ENCODE peak calls at places on chromosome 2, in ten cellular contexts. One of them, this sample, is unnamed.

GRCh38 chr2:196925445-196925767 is 1.1 kb downstream of the PGAP1 start:
- DNase-seq in endothelial cell: no peak
- DNase-seq in WERI-Rb-1: no peak
- DNase-seq in astrocyte of the cerebellum: no peak
- DNase-seq in AG04450: no peak
- DNase-seq in MCF 10A: no peak
- DNase-seq in HCT116: no peak
- DNase-seq in GM10248: no peak
- DNase-seq in colonic mucosa: no peak
- DNase-seq in GM20000: no peak
- DNase-seq in this sample: no peak

GRCh38 chr2:206218792-206219509 is 55.5 kb upstream of the ZDBF2 start:
- DNase-seq in HCT116: no peak
- DNase-seq in GM20000: no peak
- DNase-seq in endothelial cell: no peak
- DNase-seq in AG04450: no peak
- DNase-seq in GM10248: no peak
- DNase-seq in astrocyte of the cerebellum: no peak
- DNase-seq in MCF 10A: no peak
- DNase-seq in colonic mucosa: no peak
- DNase-seq in WERI-Rb-1: no peak
- DNase-seq in this sample: no peak

GRCh38 chr2:219417374-219417773 is 803 bp upstream of the DES start:
- DNase-seq in MCF 10A: no peak
- DNase-seq in colonic mucosa: no peak
- DNase-seq in WERI-Rb-1: no peak
- DNase-seq in astrocyte of the cerebellum: no peak
- DNase-seq in HCT116: no peak
- DNase-seq in AG04450: no peak
- DNase-seq in GM10248: no peak
- DNase-seq in GM20000: no peak
- DNase-seq in endothelial cell: no peak
- DNase-seq in this sample: no peak

GRCh38 chr2:56184500-56184996 is 758 bp downstream of the CCDC85A start:
- DNase-seq in colonic mucosa: peak
- DNase-seq in endothelial cell: peak
- DNase-seq in MCF 10A: peak
- DNase-seq in AG04450: no peak
- DNase-seq in WERI-Rb-1: peak
- DNase-seq in HCT116: no peak
- DNase-seq in GM10248: no peak
- DNase-seq in astrocyte of the cerebellum: no peak
- DNase-seq in GM20000: no peak
- DNase-seq in this sample: peak

GRCh38 chr2:1603059-1603458 is 141.3 kb downstream of the PXDN start:
- DNase-seq in colonic mucosa: no peak
- DNase-seq in MCF 10A: no peak
- DNase-seq in GM20000: no peak
- DNase-seq in GM10248: no peak
- DNase-seq in astrocyte of the cerebellum: no peak
- DNase-seq in endothelial cell: no peak
- DNase-seq in AG04450: no peak
- DNase-seq in WERI-Rb-1: no peak
- DNase-seq in HCT116: no peak
- DNase-seq in this sample: no peak

GRCh38 chr2:126244937-126245336 is 411.0 kb upstream of the GYPC start:
- DNase-seq in WERI-Rb-1: peak
- DNase-seq in HCT116: no peak
- DNase-seq in colonic mucosa: peak
- DNase-seq in GM20000: peak
- DNase-seq in AG04450: no peak
- DNase-seq in MCF 10A: peak
- DNase-seq in astrocyte of the cerebellum: no peak
- DNase-seq in GM10248: peak
- DNase-seq in endothelial cell: peak
- DNase-seq in this sample: peak

GRCh38 chr2:96541753-96542152 is 5.2 kb downstream of the ARID5A start:
- DNase-seq in GM20000: no peak
- DNase-seq in HCT116: no peak
- DNase-seq in astrocyte of the cerebellum: no peak
- DNase-seq in endothelial cell: no peak
- DNase-seq in WERI-Rb-1: no peak
- DNase-seq in GM10248: no peak
- DNase-seq in MCF 10A: no peak
- DNase-seq in colonic mucosa: no peak
- DNase-seq in AG04450: no peak
- DNase-seq in this sample: no peak

GRCh38 chr2:234279646-234280045 is 217.2 kb downstream of the ARL4C start:
- DNase-seq in MCF 10A: no peak
- DNase-seq in colonic mucosa: no peak
- DNase-seq in AG04450: no peak
- DNase-seq in astrocyte of the cerebellum: no peak
- DNase-seq in endothelial cell: no peak
- DNase-seq in GM20000: no peak
- DNase-seq in GM10248: no peak
- DNase-seq in HCT116: no peak
- DNase-seq in WERI-Rb-1: no peak
- DNase-seq in this sample: no peak

GRCh38 chr2:69082430-69082997 is 69.5 kb downstream of the ANTXR1 start:
- DNase-seq in endothelial cell: no peak
- DNase-seq in astrocyte of the cerebellum: peak
- DNase-seq in WERI-Rb-1: no peak
- DNase-seq in colonic mucosa: peak
- DNase-seq in HCT116: no peak
- DNase-seq in AG04450: peak
- DNase-seq in GM20000: no peak
- DNase-seq in MCF 10A: peak
- DNase-seq in GM10248: no peak
- DNase-seq in this sample: no peak

DNA sequence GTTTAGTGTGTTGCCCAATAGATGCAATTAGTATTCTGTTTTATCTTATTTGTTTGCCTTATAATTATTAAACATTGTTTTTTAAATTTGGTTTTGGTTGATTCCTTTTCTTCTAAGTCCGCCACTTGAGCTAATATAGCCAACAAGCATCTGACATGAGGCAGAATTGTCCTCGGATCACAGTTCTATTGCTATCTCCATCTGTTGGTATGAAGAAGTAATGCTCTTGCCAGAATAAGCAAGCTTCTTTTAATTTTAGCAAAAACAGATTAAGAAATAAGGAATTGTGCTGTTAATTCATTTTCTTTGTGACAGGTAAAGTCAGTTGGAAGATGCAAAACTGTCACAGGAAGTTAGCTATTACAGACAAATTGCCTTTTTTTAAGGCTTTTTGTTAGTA is 54.3 kb downstream of the R3HDM1 start:
- DNase-seq in GM10248: no peak
- DNase-seq in MCF 10A: no peak
- DNase-seq in colonic mucosa: no peak
- DNase-seq in AG04450: no peak
- DNase-seq in WERI-Rb-1: no peak
- DNase-seq in GM20000: no peak
- DNase-seq in HCT116: no peak
- DNase-seq in astrocyte of the cerebellum: no peak
- DNase-seq in endothelial cell: no peak
- DNase-seq in this sample: no peak
- TF ChIP-seq CTCF in GM10248: no peak
- TF ChIP-seq CTCF in MCF 10A: peak
- TF ChIP-seq CTCF in colonic mucosa: no peak
- TF ChIP-seq CTCF in AG04450: peak
- TF ChIP-seq CTCF in WERI-Rb-1: no peak
- TF ChIP-seq CTCF in GM20000: no peak
- TF ChIP-seq CTCF in HCT116: peak
- TF ChIP-seq CTCF in astrocyte of the cerebellum: peak
- TF ChIP-seq CTCF in endothelial cell: peak
- TF ChIP-seq CTCF in this sample: no peak

DNA sequence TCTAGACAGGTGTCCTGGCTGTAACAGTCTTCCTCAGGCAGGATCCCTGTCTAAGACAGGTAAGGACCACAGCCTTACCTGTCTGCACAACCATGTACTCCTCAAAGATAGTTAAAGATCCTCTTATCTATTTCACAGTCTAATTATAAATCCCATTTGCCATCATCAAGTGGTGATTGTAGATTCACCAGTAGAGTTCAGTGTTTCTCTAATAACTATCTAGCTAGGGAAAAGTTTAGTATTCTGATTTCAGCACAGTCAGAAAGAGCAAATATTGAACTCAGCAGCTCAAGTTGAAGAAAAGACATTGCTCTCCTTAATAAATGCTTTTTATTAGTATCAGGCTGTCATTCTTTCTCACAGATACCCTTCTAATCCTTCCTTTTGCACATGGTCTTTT is 1305.5 kb upstream of the NXPH2 start:
- DNase-seq in MCF 10A: no peak
- DNase-seq in endothelial cell: no peak
- DNase-seq in WERI-Rb-1: no peak
- DNase-seq in GM10248: no peak
- DNase-seq in AG04450: no peak
- DNase-seq in colonic mucosa: no peak
- DNase-seq in HCT116: no peak
- DNase-seq in astrocyte of the cerebellum: peak
- DNase-seq in GM20000: no peak
- DNase-seq in this sample: no peak
- TF ChIP-seq CTCF in MCF 10A: no peak
- TF ChIP-seq CTCF in endothelial cell: no peak
- TF ChIP-seq CTCF in WERI-Rb-1: no peak
- TF ChIP-seq CTCF in GM10248: no peak
- TF ChIP-seq CTCF in AG04450: no peak
- TF ChIP-seq CTCF in colonic mucosa: no peak
- TF ChIP-seq CTCF in HCT116: no peak
- TF ChIP-seq CTCF in astrocyte of the cerebellum: peak
- TF ChIP-seq CTCF in GM20000: no peak
- TF ChIP-seq CTCF in this sample: no peak

GRCh38 chr2:231803739-231804138 is 17.5 kb downstream of the COPS7B start:
- DNase-seq in GM20000: no peak
- DNase-seq in endothelial cell: no peak
- DNase-seq in MCF 10A: no peak
- DNase-seq in astrocyte of the cerebellum: no peak
- DNase-seq in GM10248: no peak
- DNase-seq in colonic mucosa: no peak
- DNase-seq in AG04450: no peak
- DNase-seq in HCT116: no peak
- DNase-seq in WERI-Rb-1: no peak
- DNase-seq in this sample: no peak
- TF ChIP-seq CTCF in GM20000: no peak
- TF ChIP-seq CTCF in endothelial cell: no peak
- TF ChIP-seq CTCF in MCF 10A: no peak
- TF ChIP-seq CTCF in astrocyte of the cerebellum: no peak
- TF ChIP-seq CTCF in GM10248: no peak
- TF ChIP-seq CTCF in colonic mucosa: no peak
- TF ChIP-seq CTCF in AG04450: no peak
- TF ChIP-seq CTCF in HCT116: no peak
- TF ChIP-seq CTCF in WERI-Rb-1: no peak
- TF ChIP-seq CTCF in this sample: no peak

DNA sequence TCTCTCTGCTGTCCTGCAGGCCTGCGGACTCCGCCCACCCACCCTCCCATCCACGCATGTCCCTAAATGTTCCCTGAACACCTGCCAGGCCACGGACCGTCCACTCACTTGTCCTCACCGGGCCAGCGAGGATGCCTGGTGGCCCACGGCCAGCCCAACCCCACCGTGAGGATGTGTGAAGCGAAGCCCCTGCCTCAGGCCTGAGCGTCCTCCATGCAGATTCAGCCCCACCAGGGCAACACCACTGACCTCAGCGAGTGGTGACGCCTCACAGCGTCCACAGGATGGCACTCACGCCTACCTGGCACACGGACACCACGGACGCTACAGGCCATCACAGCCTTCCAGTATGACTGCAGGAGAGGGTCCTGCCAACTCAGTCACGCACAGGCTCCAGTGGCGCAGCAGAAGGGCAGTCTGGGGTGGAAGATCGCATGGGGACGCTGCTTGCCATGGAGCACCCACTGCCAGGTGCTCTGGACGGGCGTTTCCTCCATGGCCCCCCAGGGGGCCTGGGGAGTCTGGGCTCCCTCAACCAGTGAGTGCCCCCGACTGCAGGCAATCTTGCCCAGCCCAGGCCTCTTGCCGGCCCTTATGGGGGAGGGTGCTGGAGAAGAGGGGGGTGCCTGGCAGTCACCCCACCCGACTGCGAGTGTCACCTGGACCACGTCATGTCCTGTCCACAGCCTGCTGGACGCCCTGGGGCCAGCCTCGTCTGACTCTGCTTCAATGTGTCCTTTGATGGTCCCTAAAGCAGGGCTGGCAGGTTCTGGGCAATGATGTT is 25.4 kb downstream of the HDAC4 start:
- DNase-seq in WERI-Rb-1: peak
- DNase-seq in endothelial cell: no peak
- DNase-seq in colonic mucosa: no peak
- DNase-seq in AG04450: no peak
- DNase-seq in GM10248: no peak
- DNase-seq in MCF 10A: peak
- DNase-seq in astrocyte of the cerebellum: no peak
- DNase-seq in GM20000: no peak
- DNase-seq in HCT116: no peak
- DNase-seq in this sample: no peak
- TF ChIP-seq CTCF in WERI-Rb-1: peak
- TF ChIP-seq CTCF in endothelial cell: no peak
- TF ChIP-seq CTCF in colonic mucosa: no peak
- TF ChIP-seq CTCF in AG04450: no peak
- TF ChIP-seq CTCF in GM10248: peak
- TF ChIP-seq CTCF in MCF 10A: no peak
- TF ChIP-seq CTCF in astrocyte of the cerebellum: no peak
- TF ChIP-seq CTCF in GM20000: no peak
- TF ChIP-seq CTCF in HCT116: peak
- TF ChIP-seq CTCF in this sample: no peak